ENCODE peak calls at places on chromosomes 7 and 10, in eight cellular contexts. L is tibial artery, A is HepG2, W is H9, J is AG09319, C is RWPE2, U is cardiac muscle cell, E is astrocyte of the cerebellum. T is an unnamed sample.

GRCh38 chr10:11264481-11265044 is 246.9 kb downstream of the CELF2 start:
- DNase-seq in L (no peak), A (no peak), W (no peak), J (no peak), C (no peak), U (no peak), E (no peak), T (no peak)

GRCh38 chr10:4656576-4657194 is 169.3 kb upstream of the AKR1E2 start:
- DNase-seq in L (peak; percentile 83), A (peak; percentile 44), W (peak; percentile 42), J (no peak), C (no peak), U (peak; percentile 78), E (peak; percentile 65), T (no peak)

GRCh38 chr10:36766921-36767320 is 358.5 kb upstream of the ANKRD30A start:
- DNase-seq in L (no peak), A (no peak), W (no peak), J (no peak), C (no peak), U (no peak), E (no peak), T (no peak)

GRCh38 chr10:133325761-133326463 is 10.8 kb downstream of the CALY start:
- DNase-seq in L (no peak), A (no peak), W (no peak), J (no peak), C (peak; percentile 45), U (peak; percentile 37), E (no peak), T (no peak)

GRCh38 chr7:133364959-133365680 is 112.2 kb downstream of the EXOC4 start:
- DNase-seq in L (no peak), A (no peak), W (no peak), J (no peak), C (no peak), U (no peak), E (peak; percentile 23), T (no peak)

GRCh38 chr7:1742555-1743303 is 72.7 kb downstream of the ELFN1 start:
- DNase-seq in L (no peak), A (no peak), W (no peak), J (no peak), C (no peak), U (peak; percentile 26), E (no peak), T (no peak)

GRCh38 chr7:11373546-11374142 is 400.0 kb downstream of the PHF14 start:
- DNase-seq in L (no peak), A (peak; percentile 15), W (no peak), J (no peak), C (no peak), U (peak; percentile 33), E (no peak), T (no peak)

GRCh38 chr7:43721193-43721806 is 8.0 kb downstream of the COA1 start:
- DNase-seq in L (no peak), A (peak; percentile 39), W (no peak), J (no peak), C (no peak), U (peak; percentile 60), E (peak; percentile 63), T (no peak)

GRCh38 chr10:69570050-69570816 is 3.0 kb downstream of the NEUROG3 start:
- DNase-seq in L (no peak), A (no peak), W (peak; percentile 44), J (no peak), C (no peak), U (no peak), E (no peak), T (no peak)

GRCh38 chr7:32381024-32381601 is 109.1 kb downstream of the LSM5 start:
- DNase-seq in L (no peak), A (no peak), W (no peak), J (no peak), C (no peak), U (no peak), E (no peak), T (no peak)

GRCh38 chr10:121899727-121900126 is 28.1 kb downstream of the ATE1 start:
- DNase-seq in L (no peak), A (no peak), W (no peak), J (no peak), C (no peak), U (no peak), E (peak; percentile 74), T (no peak)

GRCh38 chr10:17645591-17646345 is 1.8 kb downstream of the STAM start:
- DNase-seq in L (no peak), A (peak; percentile 41), W (no peak), J (no peak), C (no peak), U (no peak), E (no peak), T (no peak)

GRCh38 chr10:110081914-110082313 is 74.1 kb downstream of the ADD3 start:
- DNase-seq in L (no peak), A (peak; percentile 66), W (no peak), J (no peak), C (no peak), U (no peak), E (no peak), T (no peak)

GRCh38 chr7:17021205-17021604 is 139.4 kb upstream of the AGR3 start:
- DNase-seq in L (no peak), A (peak; percentile 95), W (no peak), J (no peak), C (no peak), U (no peak), E (no peak), T (no peak)

GRCh38 chr7:124101173-124101768 is 68.4 kb upstream of the TMEM229A start:
- DNase-seq in L (no peak), A (peak; percentile 14), W (no peak), J (no peak), C (no peak), U (peak; percentile 35), E (no peak), T (no peak)

GRCh38 chr10:79391231-79392019 is 44.2 kb downstream of the PPIF start:
- DNase-seq in L (peak; percentile 63), A (no peak), W (peak; percentile 17), J (no peak), C (peak; percentile 44), U (no peak), E (no peak), T (peak; percentile 68)

GRCh38 chr10:109892885-109893284 is 30.4 kb downstream of the XPNPEP1 start:
- DNase-seq in L (no peak), A (no peak), W (peak; percentile 35), J (no peak), C (no peak), U (no peak), E (no peak), T (no peak)

GRCh38 chr10:124916585-124917167 is 25.2 kb upstream of the ZRANB1 start:
- DNase-seq in L (peak; percentile 98), A (peak; percentile 89), W (peak; percentile 96), J (peak; percentile 87), C (peak; percentile 95), U (peak; percentile 99), E (peak; percentile 88), T (peak; percentile 98)
- TF ChIP-seq CTCF in L (no peak), A (peak; percentile 23), W (no peak), J (no peak), C (no peak), U (no peak), E (no peak), T (no peak)

DNA sequence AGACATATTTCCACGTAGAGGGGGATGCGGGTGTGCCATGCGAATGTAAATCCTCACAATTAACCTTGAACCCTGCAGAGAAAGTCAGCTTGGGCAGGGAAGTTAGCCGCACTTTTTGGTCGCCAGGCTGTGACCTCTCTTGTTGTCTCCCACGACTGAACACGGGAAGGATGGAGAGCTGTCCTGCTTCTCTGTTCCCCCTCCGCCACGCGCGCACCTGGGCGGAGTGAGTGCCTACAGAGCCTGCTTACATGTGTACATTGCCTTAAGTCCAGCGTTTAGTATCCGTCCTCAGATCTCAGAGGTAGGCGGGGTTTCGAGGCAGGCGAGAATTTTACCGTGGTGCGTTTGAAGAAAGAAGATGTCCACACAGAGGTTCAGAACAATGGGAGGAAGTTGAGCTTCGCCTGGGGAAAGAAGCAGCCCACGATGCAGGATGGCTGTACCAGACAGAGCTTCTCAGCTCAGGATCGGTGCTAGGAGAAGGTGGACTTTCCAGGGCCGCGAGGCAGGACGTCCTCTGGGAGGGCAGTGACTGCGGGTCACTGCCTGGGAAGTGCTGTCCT is 482 bp upstream of the ERCC6 start:
- DNase-seq in L (peak; percentile 70), A (peak; percentile 24), W (peak; percentile 43), J (no peak), C (no peak), U (peak; percentile 36), E (no peak), T (peak; percentile 73)
- TF ChIP-seq CTCF in L (no peak), A (no peak), W (no peak), J (no peak), C (no peak), U (peak; percentile 2), E (no peak), T (no peak)

GRCh38 chr7:7654964-7655363 is 14.4 kb downstream of the UMAD1 start:
- DNase-seq in L (no peak), A (no peak), W (no peak), J (no peak), C (no peak), U (no peak), E (no peak), T (no peak)

GRCh38 chr7:7651479-7651878 is 10.9 kb downstream of the UMAD1 start:
- DNase-seq in L (no peak), A (no peak), W (no peak), J (no peak), C (no peak), U (no peak), E (no peak), T (no peak)

GRCh38 chr7:7653140-7653539 is 12.6 kb downstream of the UMAD1 start:
- DNase-seq in L (no peak), A (no peak), W (no peak), J (no peak), C (no peak), U (no peak), E (no peak), T (no peak)

GRCh38 chr7:7650682-7651206 is 10.2 kb downstream of the UMAD1 start:
- DNase-seq in L (no peak), A (peak; percentile 62), W (no peak), J (no peak), C (no peak), U (no peak), E (no peak), T (no peak)

GRCh38 chr7:7653568-7654187 is 13.1 kb downstream of the UMAD1 start:
- DNase-seq in L (no peak), A (no peak), W (peak; percentile 66), J (no peak), C (no peak), U (peak; percentile 40), E (no peak), T (no peak)
- TF ChIP-seq CTCF in L (no peak), A (peak; percentile 23), W (peak; percentile 81), J (peak; percentile 21), C (peak; percentile 40), U (peak; percentile 55), E (peak; percentile 52), T (peak; percentile 75)

DNA sequence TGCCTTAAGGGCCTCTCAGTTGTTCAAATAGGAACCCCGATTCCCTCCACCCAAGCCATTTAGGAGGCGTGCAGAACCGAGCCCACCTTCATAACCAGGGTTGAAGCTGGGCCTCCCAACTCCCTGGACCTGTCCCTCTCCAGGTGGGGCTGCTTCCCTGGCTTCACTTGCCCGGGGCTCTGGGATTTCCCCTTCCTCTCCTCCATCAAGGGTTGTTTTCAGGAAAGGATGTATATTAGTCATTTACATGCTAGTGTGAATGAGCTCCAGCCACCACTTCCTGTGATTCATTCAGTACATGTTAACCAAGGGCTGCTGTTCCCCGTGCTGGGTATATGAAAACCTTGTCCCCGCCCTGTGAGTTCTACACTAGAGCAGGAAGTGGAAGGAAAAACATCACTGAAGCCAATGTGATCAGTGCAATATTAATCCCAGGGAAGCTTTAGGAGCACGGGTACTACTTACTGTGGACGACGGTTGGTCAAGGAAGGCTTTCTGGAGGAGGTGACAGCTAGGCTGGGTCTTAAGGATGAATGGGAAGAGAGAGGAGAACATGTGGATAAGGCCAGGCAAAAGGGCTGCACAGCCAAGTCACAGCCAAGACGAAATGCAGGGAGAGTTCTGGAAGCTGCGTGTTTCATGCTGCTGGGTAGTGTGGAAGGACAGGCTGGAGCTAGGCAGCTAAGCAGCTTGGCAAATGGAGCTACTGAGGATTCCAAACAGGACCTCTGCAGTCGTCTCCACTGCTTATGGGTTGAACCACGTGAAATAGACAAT is 150.1 kb upstream of the SHH start:
- DNase-seq in L (no peak), A (peak; percentile 63), W (no peak), J (no peak), C (no peak), U (no peak), E (peak; percentile 29), T (no peak)
- TF ChIP-seq CTCF in L (no peak), A (no peak), W (no peak), J (no peak), C (no peak), U (no peak), E (no peak), T (no peak)

T was measured in type B pancreatic cell.